ENCODE peak calls at places on chromosome 17, in five cellular contexts. One of them, this sample, is unnamed.

GRCh38 chr17:34474706-34475105 is 104.7 kb upstream of the TMEM132E start:
- DNase-seq in omental fat pad: no peak
- DNase-seq in fibroblast of the aortic adventitia: no peak
- DNase-seq in choroid plexus epithelial cell: no peak
- DNase-seq in fibroblast of pulmonary artery: no peak
- DNase-seq in this sample: no peak

GRCh38 chr17:76623271-76624146 is 20.0 kb downstream of the ST6GALNAC1 start:
- DNase-seq in fibroblast of pulmonary artery: peak; percentile 78
- DNase-seq in fibroblast of the aortic adventitia: peak; percentile 75
- DNase-seq in omental fat pad: peak; percentile 55
- DNase-seq in choroid plexus epithelial cell: peak; percentile 77
- DNase-seq in this sample: peak; percentile 67

GRCh38 chr17:55496094-55496881 is 15.0 kb downstream of the SMIM36 start:
- DNase-seq in fibroblast of pulmonary artery: peak; percentile 94
- DNase-seq in fibroblast of the aortic adventitia: peak; percentile 87
- DNase-seq in omental fat pad: no peak
- DNase-seq in choroid plexus epithelial cell: peak; percentile 87
- DNase-seq in this sample: no peak

GRCh38 chr17:77864234-77865108 is 94.0 kb upstream of the TNRC6C start:
- DNase-seq in fibroblast of the aortic adventitia: no peak
- DNase-seq in choroid plexus epithelial cell: no peak
- DNase-seq in omental fat pad: no peak
- DNase-seq in fibroblast of pulmonary artery: no peak
- DNase-seq in this sample: no peak

GRCh38 chr17:6257339-6257738 is 177.6 kb downstream of the AIPL1 start:
- DNase-seq in fibroblast of the aortic adventitia: peak; percentile 16
- DNase-seq in omental fat pad: no peak
- DNase-seq in choroid plexus epithelial cell: peak; percentile 4
- DNase-seq in fibroblast of pulmonary artery: peak; percentile 29
- DNase-seq in this sample: no peak

GRCh38 chr17:80795737-80796136 is 195.9 kb upstream of the CHMP6 start:
- DNase-seq in omental fat pad: no peak
- DNase-seq in fibroblast of pulmonary artery: peak; percentile 42
- DNase-seq in fibroblast of the aortic adventitia: no peak
- DNase-seq in choroid plexus epithelial cell: peak; percentile 15
- DNase-seq in this sample: peak; percentile 87

GRCh38 chr17:28402224-28402630 is 3.8 kb downstream of the SLC46A1 start:
- DNase-seq in choroid plexus epithelial cell: no peak
- DNase-seq in fibroblast of pulmonary artery: no peak
- DNase-seq in fibroblast of the aortic adventitia: no peak
- DNase-seq in omental fat pad: no peak
- DNase-seq in this sample: no peak

GRCh38 chr17:47096343-47096742 is 92.8 kb downstream of the CDC27 start:
- DNase-seq in fibroblast of pulmonary artery: no peak
- DNase-seq in omental fat pad: no peak
- DNase-seq in fibroblast of the aortic adventitia: no peak
- DNase-seq in choroid plexus epithelial cell: no peak
- DNase-seq in this sample: no peak

GRCh38 chr17:1324201-1324750 is 44.8 kb downstream of the TRARG1 start:
- DNase-seq in omental fat pad: no peak
- DNase-seq in choroid plexus epithelial cell: no peak
- DNase-seq in fibroblast of the aortic adventitia: no peak
- DNase-seq in fibroblast of pulmonary artery: no peak
- DNase-seq in this sample: no peak

GRCh38 chr17:77815127-77815905 is 143.2 kb upstream of the TNRC6C start:
- DNase-seq in omental fat pad: no peak
- DNase-seq in fibroblast of the aortic adventitia: no peak
- DNase-seq in fibroblast of pulmonary artery: no peak
- DNase-seq in choroid plexus epithelial cell: no peak
- DNase-seq in this sample: no peak

GRCh38 chr17:35868791-35869190 is at the start of gene HEATR9:
- DNase-seq in fibroblast of the aortic adventitia: no peak
- DNase-seq in omental fat pad: no peak
- DNase-seq in fibroblast of pulmonary artery: no peak
- DNase-seq in choroid plexus epithelial cell: no peak
- DNase-seq in this sample: no peak

GRCh38 chr17:44374306-44375195 is 10.9 kb upstream of the FAM171A2 start:
- DNase-seq in fibroblast of pulmonary artery: no peak
- DNase-seq in omental fat pad: no peak
- DNase-seq in choroid plexus epithelial cell: no peak
- DNase-seq in fibroblast of the aortic adventitia: no peak
- DNase-seq in this sample: no peak

GRCh38 chr17:48241131-48241591 is 133.6 kb downstream of the SNX11 start:
- DNase-seq in omental fat pad: no peak
- DNase-seq in fibroblast of the aortic adventitia: peak; percentile 80
- DNase-seq in choroid plexus epithelial cell: peak; percentile 86
- DNase-seq in fibroblast of pulmonary artery: peak; percentile 73
- DNase-seq in this sample: no peak

GRCh38 chr17:44981221-44981968 is 13.3 kb upstream of the C1QL1 start:
- DNase-seq in choroid plexus epithelial cell: peak; percentile 91
- DNase-seq in fibroblast of the aortic adventitia: peak; percentile 32
- DNase-seq in omental fat pad: no peak
- DNase-seq in fibroblast of pulmonary artery: peak; percentile 28
- DNase-seq in this sample: no peak

GRCh38 chr17:50298018-50298417 is 23.8 kb downstream of the TMEM92 start:
- DNase-seq in fibroblast of the aortic adventitia: no peak
- DNase-seq in choroid plexus epithelial cell: no peak
- DNase-seq in fibroblast of pulmonary artery: no peak
- DNase-seq in omental fat pad: no peak
- DNase-seq in this sample: no peak

GRCh38 chr17:73458191-73458590 is 146.4 kb upstream of the CDC42EP4 start:
- DNase-seq in choroid plexus epithelial cell: no peak
- DNase-seq in fibroblast of pulmonary artery: no peak
- DNase-seq in omental fat pad: no peak
- DNase-seq in fibroblast of the aortic adventitia: no peak
- DNase-seq in this sample: no peak

GRCh38 chr17:27268394-27269085 is 25.4 kb upstream of the WSB1 start:
- DNase-seq in choroid plexus epithelial cell: no peak
- DNase-seq in omental fat pad: no peak
- DNase-seq in fibroblast of pulmonary artery: no peak
- DNase-seq in fibroblast of the aortic adventitia: no peak
- DNase-seq in this sample: no peak

GRCh38 chr17:8956521-8956920 is 9.0 kb downstream of the PIK3R5 start:
- DNase-seq in fibroblast of pulmonary artery: no peak
- DNase-seq in fibroblast of the aortic adventitia: no peak
- DNase-seq in choroid plexus epithelial cell: no peak
- DNase-seq in omental fat pad: no peak
- DNase-seq in this sample: no peak

GRCh38 chr17:82365586-82366295 is 5.8 kb upstream of the UTS2R start:
- DNase-seq in choroid plexus epithelial cell: no peak
- DNase-seq in omental fat pad: no peak
- DNase-seq in fibroblast of pulmonary artery: no peak
- DNase-seq in fibroblast of the aortic adventitia: no peak
- DNase-seq in this sample: no peak

GRCh38 chr17:47618416-47618815 is 31.3 kb upstream of the KPNB1 start:
- DNase-seq in fibroblast of pulmonary artery: peak; percentile 19
- DNase-seq in choroid plexus epithelial cell: peak; percentile 48
- DNase-seq in omental fat pad: no peak
- DNase-seq in fibroblast of the aortic adventitia: no peak
- DNase-seq in this sample: no peak

GRCh38 chr17:1460233-1460632 is 4.2 kb upstream of the CRK start:
- DNase-seq in fibroblast of the aortic adventitia: peak; percentile 33
- DNase-seq in choroid plexus epithelial cell: no peak
- DNase-seq in omental fat pad: no peak
- DNase-seq in fibroblast of pulmonary artery: no peak
- DNase-seq in this sample: no peak

GRCh38 chr17:53909802-53910201 is 87.1 kb downstream of the KIF2B start:
- DNase-seq in choroid plexus epithelial cell: no peak
- DNase-seq in omental fat pad: no peak
- DNase-seq in fibroblast of the aortic adventitia: no peak
- DNase-seq in fibroblast of pulmonary artery: no peak
- DNase-seq in this sample: no peak

GRCh38 chr17:69597898-69598692 is 183.6 kb downstream of the MAP2K6 start:
- DNase-seq in choroid plexus epithelial cell: peak; percentile 59
- DNase-seq in fibroblast of the aortic adventitia: peak; percentile 37
- DNase-seq in omental fat pad: no peak
- DNase-seq in fibroblast of pulmonary artery: peak; percentile 36
- DNase-seq in this sample: no peak

GRCh38 chr17:74807376-74807775 is 31.2 kb upstream of the NAT9 start:
- DNase-seq in fibroblast of the aortic adventitia: no peak
- DNase-seq in fibroblast of pulmonary artery: no peak
- DNase-seq in omental fat pad: no peak
- DNase-seq in choroid plexus epithelial cell: no peak
- DNase-seq in this sample: no peak

GRCh38 chr17:77356109-77356689 is 215.4 kb downstream of the SEC14L1 start:
- DNase-seq in choroid plexus epithelial cell: no peak
- DNase-seq in fibroblast of the aortic adventitia: no peak
- DNase-seq in fibroblast of pulmonary artery: no peak
- DNase-seq in omental fat pad: no peak
- DNase-seq in this sample: no peak

GRCh38 chr17:75031972-75032895 is 14.5 kb downstream of the ATP5PD start:
- DNase-seq in choroid plexus epithelial cell: peak; percentile 64
- DNase-seq in fibroblast of pulmonary artery: peak; percentile 80
- DNase-seq in fibroblast of the aortic adventitia: peak; percentile 83
- DNase-seq in omental fat pad: peak; percentile 66
- DNase-seq in this sample: peak; percentile 94

DNA sequence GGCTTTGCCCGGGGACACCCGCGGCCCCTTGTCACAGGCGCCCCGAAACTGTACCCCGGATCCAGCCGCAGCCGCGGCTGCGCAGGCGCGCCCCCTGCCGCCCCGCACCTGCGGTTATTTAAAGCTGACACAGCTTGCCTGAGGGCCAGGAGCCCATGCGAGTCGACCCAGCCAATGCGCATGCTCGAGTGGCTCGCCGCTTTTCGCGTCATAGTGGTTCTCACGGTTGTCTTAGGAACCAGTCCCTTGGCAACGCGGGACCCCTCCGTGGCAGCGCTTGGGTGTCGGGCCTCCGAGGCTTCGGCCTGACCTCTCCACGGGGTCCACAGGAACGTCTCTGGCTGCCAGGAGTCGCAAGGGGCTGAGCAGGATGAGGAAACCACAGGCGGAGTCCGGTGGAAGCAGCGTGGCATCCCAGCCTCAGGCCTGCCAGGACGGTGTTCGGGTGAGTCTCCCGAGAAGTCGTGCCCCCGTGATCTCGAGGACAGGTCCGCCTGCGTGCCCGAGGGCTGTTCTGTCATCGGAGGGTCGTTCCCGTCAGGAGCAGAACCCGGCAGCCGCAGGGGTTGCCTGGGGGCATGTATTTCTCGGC is 716.9 kb downstream of the KCNJ18 start:
- DNase-seq in omental fat pad: no peak
- DNase-seq in fibroblast of the aortic adventitia: no peak
- DNase-seq in choroid plexus epithelial cell: no peak
- DNase-seq in fibroblast of pulmonary artery: no peak
- DNase-seq in this sample: no peak
- TF ChIP-seq CTCF in omental fat pad: no peak
- TF ChIP-seq CTCF in fibroblast of the aortic adventitia: no peak
- TF ChIP-seq CTCF in choroid plexus epithelial cell: no peak
- TF ChIP-seq CTCF in fibroblast of pulmonary artery: no peak
- TF ChIP-seq CTCF in this sample: no peak

GRCh38 chr17:31510273-31511175 is 119.0 kb downstream of the RAB11FIP4 start:
- DNase-seq in fibroblast of pulmonary artery: no peak
- DNase-seq in choroid plexus epithelial cell: no peak
- DNase-seq in omental fat pad: no peak
- DNase-seq in fibroblast of the aortic adventitia: no peak
- DNase-seq in this sample: peak; percentile 91

GRCh38 chr17:31509095-31509804 is 117.8 kb downstream of the RAB11FIP4 start:
- DNase-seq in choroid plexus epithelial cell: no peak
- DNase-seq in fibroblast of the aortic adventitia: no peak
- DNase-seq in fibroblast of pulmonary artery: no peak
- DNase-seq in omental fat pad: no peak
- DNase-seq in this sample: no peak

GRCh38 chr17:31506517-31506916 is 115.0 kb downstream of the RAB11FIP4 start:
- DNase-seq in choroid plexus epithelial cell: no peak
- DNase-seq in fibroblast of the aortic adventitia: no peak
- DNase-seq in fibroblast of pulmonary artery: no peak
- DNase-seq in omental fat pad: no peak
- DNase-seq in this sample: no peak

GRCh38 chr17:31509805-31510177 is 118.3 kb downstream of the RAB11FIP4 start:
- DNase-seq in fibroblast of pulmonary artery: no peak
- DNase-seq in omental fat pad: no peak
- DNase-seq in fibroblast of the aortic adventitia: no peak
- DNase-seq in choroid plexus epithelial cell: no peak
- DNase-seq in this sample: no peak

DNA sequence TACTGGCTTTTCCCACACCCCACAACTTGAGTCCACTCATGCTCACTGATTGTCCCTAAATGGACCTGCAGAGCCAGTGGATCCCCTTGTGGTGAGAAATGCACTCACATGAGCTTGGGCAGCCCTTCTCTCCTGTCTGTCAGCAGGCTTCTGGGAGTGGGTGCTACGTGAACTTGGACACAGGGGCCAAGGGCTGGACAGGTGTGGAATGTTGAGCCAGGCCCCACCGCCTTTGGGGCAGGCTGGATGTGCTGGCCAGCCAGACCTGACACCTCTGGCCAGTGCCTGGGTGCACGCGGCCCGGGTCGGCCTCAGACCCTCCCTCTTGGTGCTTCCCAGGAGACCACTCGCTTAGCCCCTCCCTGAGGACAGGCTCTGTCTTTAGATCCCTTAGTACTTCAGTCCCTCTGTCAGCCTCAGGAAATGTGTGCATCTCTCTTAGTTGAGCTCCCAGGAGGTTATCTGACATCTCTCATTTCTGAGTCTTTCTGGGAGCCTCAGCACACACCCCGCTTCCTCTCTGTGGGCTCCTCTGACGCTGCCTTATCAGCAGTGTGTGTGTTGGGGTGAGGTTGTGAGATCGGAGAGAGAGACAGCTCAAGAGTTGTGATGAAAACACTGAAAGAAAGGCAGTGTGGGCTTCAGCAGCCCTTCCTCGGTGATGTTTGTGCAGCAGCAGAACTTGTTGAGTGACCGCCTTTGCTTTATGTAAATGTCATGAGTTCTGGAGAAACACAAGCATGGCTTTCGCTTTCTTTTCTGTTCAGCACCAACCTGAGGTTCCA is 117.0 kb downstream of the RAB11FIP4 start:
- DNase-seq in fibroblast of pulmonary artery: no peak
- DNase-seq in fibroblast of the aortic adventitia: no peak
- DNase-seq in omental fat pad: no peak
- DNase-seq in choroid plexus epithelial cell: no peak
- DNase-seq in this sample: no peak
- TF ChIP-seq CTCF in fibroblast of pulmonary artery: peak; percentile 25
- TF ChIP-seq CTCF in fibroblast of the aortic adventitia: peak; percentile 21
- TF ChIP-seq CTCF in omental fat pad: no peak
- TF ChIP-seq CTCF in choroid plexus epithelial cell: peak; percentile 53
- TF ChIP-seq CTCF in this sample: peak; percentile 36

GRCh38 chr17:7782237-7782636 is 51.8 kb upstream of the KDM6B start:
- DNase-seq in fibroblast of the aortic adventitia: peak; percentile 80
- DNase-seq in fibroblast of pulmonary artery: peak; percentile 57
- DNase-seq in choroid plexus epithelial cell: peak; percentile 83
- DNase-seq in omental fat pad: no peak
- DNase-seq in this sample: no peak
- TF ChIP-seq CTCF in fibroblast of the aortic adventitia: peak; percentile 58
- TF ChIP-seq CTCF in fibroblast of pulmonary artery: peak; percentile 35
- TF ChIP-seq CTCF in choroid plexus epithelial cell: peak; percentile 58
- TF ChIP-seq CTCF in omental fat pad: no peak
- TF ChIP-seq CTCF in this sample: no peak

DNA sequence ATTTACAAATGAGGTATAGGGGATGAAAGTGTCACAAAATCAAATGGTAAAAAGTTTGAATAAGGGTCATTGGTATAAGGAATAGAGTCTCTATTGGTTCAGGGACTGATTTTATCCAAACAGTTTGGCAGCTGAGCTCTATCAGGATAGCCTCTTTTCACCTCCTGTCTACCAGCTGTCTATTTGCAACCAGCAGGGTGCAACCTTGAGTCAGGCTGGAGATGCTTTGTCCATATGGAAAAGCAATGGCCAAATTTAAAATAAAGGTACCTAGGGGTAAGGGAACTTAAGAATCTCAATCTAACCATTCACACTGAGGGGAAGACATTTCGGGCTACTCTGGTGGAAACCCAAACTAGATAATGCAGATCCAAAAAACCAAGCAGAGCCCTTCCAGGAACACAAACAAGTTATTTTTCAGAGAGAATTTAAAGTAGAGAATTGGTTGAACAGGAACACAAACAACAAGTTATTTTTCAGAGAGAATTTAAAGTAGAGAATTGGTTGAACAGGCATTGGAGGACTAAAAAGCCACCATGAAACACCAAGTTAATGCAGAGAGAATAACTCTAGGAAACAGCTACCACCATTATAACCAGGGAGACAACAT is 12.6 kb upstream of the CA10 start:
- DNase-seq in omental fat pad: no peak
- DNase-seq in fibroblast of the aortic adventitia: no peak
- DNase-seq in choroid plexus epithelial cell: peak; percentile 3
- DNase-seq in fibroblast of pulmonary artery: peak; percentile 5
- DNase-seq in this sample: no peak
- TF ChIP-seq CTCF in omental fat pad: no peak
- TF ChIP-seq CTCF in fibroblast of the aortic adventitia: no peak
- TF ChIP-seq CTCF in choroid plexus epithelial cell: peak; percentile 37
- TF ChIP-seq CTCF in fibroblast of pulmonary artery: peak; percentile 43
- TF ChIP-seq CTCF in this sample: peak; percentile 56

This sample was measured in dorsolateral prefrontal cortex.